ENCODE peak calls at places on chromosomes 2 and 18, in four cellular contexts. One of them, this sample, is unnamed.

GRCh38 chr2:198756166-198756565 is 701.6 kb downstream of the SATB2 start:
- DNase-seq in K562: no peak
- DNase-seq in neuronal stem cell: no peak
- DNase-seq in SK-N-SH: no peak
- DNase-seq in this sample: no peak

GRCh38 chr2:168097431-168097830 is 150.0 kb downstream of the STK39 start:
- DNase-seq in K562: no peak
- DNase-seq in neuronal stem cell: no peak
- DNase-seq in SK-N-SH: no peak
- DNase-seq in this sample: no peak

GRCh38 chr2:192049362-192049761 is 145.4 kb downstream of the TMEFF2 start:
- DNase-seq in K562: no peak
- DNase-seq in neuronal stem cell: no peak
- DNase-seq in SK-N-SH: no peak
- DNase-seq in this sample: no peak

GRCh38 chr2:98455494-98455976 is 10.9 kb downstream of the INPP4A start:
- DNase-seq in K562: no peak
- DNase-seq in neuronal stem cell: no peak
- DNase-seq in SK-N-SH: no peak
- DNase-seq in this sample: no peak

GRCh38 chr2:11617527-11617926 is 52.5 kb downstream of the NTSR2 start:
- DNase-seq in K562: no peak
- DNase-seq in neuronal stem cell: no peak
- DNase-seq in SK-N-SH: no peak
- DNase-seq in this sample: no peak

GRCh38 chr2:20093263-20094141 is 42.1 kb upstream of the LAPTM4A start:
- DNase-seq in K562: no peak
- DNase-seq in neuronal stem cell: no peak
- DNase-seq in SK-N-SH: peak; percentile 88
- DNase-seq in this sample: peak; percentile 88

GRCh38 chr2:25585189-25585588 is 88.2 kb downstream of the DTNB start:
- DNase-seq in K562: no peak
- DNase-seq in neuronal stem cell: no peak
- DNase-seq in SK-N-SH: no peak
- DNase-seq in this sample: no peak

GRCh38 chr2:216134958-216135541 is 25.9 kb downstream of the XRCC5 start:
- DNase-seq in K562: no peak
- DNase-seq in neuronal stem cell: no peak
- DNase-seq in SK-N-SH: no peak
- DNase-seq in this sample: no peak

GRCh38 chr2:58601017-58601416 is 359.9 kb upstream of the FANCL start:
- DNase-seq in K562: no peak
- DNase-seq in neuronal stem cell: no peak
- DNase-seq in SK-N-SH: no peak
- DNase-seq in this sample: no peak

GRCh38 chr2:8863331-8863953 is 26.0 kb upstream of the KIDINS220 start:
- DNase-seq in K562: no peak
- DNase-seq in neuronal stem cell: no peak
- DNase-seq in SK-N-SH: no peak
- DNase-seq in this sample: no peak

GRCh38 chr2:79771530-79771929 is 258.7 kb downstream of the CTNNA2 start:
- DNase-seq in K562: no peak
- DNase-seq in neuronal stem cell: no peak
- DNase-seq in SK-N-SH: no peak
- DNase-seq in this sample: no peak

GRCh38 chr2:144988591-144988990 is 468.7 kb upstream of the ZEB2 start:
- DNase-seq in K562: no peak
- DNase-seq in neuronal stem cell: no peak
- DNase-seq in SK-N-SH: no peak
- DNase-seq in this sample: no peak

DNA sequence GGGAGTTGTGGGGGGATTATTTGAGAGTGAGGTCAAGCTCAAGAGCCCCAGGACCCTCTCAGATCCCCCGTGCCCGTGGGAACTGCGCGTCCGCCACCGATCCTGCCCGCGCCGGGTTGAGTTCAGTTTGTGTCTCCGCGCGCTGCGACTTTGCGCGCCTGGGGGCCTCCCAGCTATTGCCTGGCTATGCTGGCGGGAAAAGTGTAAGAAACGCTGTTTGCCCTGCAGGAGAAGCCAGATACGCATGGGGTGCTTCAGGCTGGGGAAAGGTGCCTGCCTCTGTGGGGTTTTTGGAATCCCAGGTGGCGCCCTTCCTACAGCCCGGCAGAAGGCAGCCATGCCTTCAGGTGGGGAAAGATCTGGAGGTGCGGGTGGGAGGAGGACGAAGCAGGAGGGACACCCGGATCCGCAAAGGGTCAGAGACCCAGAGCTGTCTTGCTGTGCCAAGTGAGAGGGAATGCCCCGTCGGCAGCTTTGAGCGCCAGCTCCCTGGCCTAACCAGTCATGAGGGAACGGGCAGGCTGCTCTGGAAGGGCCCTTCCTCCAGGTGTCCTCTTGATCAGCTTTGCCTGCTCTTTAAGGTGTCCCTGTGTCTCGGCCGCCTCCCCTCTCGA is 22.5 kb downstream of the TEX44 start:
- DNase-seq in K562: no peak
- DNase-seq in neuronal stem cell: no peak
- DNase-seq in SK-N-SH: no peak
- DNase-seq in this sample: peak; percentile 39
- H3K4me2 ChIP-seq in K562: no peak overlapping the region
- H3K4me2 ChIP-seq in neuronal stem cell: peak overlapping the region; percentile 85
- H3K4me2 ChIP-seq in SK-N-SH: no peak overlapping the region
- H3K4me2 ChIP-seq in this sample: peak overlapping the region; percentile 92

GRCh38 chr2:231126123-231126522 is 1.3 kb upstream of the HTR2B start:
- DNase-seq in K562: no peak
- DNase-seq in neuronal stem cell: no peak
- DNase-seq in SK-N-SH: no peak
- DNase-seq in this sample: no peak

GRCh38 chr2:231127480-231127879 is 2.6 kb upstream of the HTR2B start:
- DNase-seq in K562: no peak
- DNase-seq in neuronal stem cell: no peak
- DNase-seq in SK-N-SH: no peak
- DNase-seq in this sample: no peak

GRCh38 chr2:231125272-231125671 is 430 bp upstream of the HTR2B start:
- DNase-seq in K562: no peak
- DNase-seq in neuronal stem cell: no peak
- DNase-seq in SK-N-SH: peak; percentile 28
- DNase-seq in this sample: no peak

GRCh38 chr2:231123362-231123898 is 1.4 kb downstream of the HTR2B start:
- DNase-seq in K562: no peak
- DNase-seq in neuronal stem cell: no peak
- DNase-seq in SK-N-SH: peak; percentile 28
- DNase-seq in this sample: no peak

DNA sequence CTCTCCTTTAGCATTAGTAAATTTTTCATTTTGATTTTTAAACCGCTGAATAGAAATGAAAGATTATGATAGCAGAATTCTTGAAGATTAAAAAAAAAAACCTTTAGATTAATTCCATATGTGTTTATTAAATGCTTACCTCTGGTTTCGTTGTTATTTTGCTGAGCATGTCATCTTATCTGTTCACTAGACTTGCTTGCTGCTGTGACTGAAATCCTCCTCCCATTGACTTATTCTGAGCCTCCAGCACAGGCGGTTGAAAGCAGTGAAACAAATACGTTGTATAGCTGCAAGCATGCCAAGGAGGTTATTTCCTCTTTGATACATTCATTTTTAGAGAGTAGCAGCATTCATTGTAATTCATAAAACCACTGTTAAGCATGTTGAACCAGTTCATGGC is at the start of gene HTR2B:
- DNase-seq in K562: no peak
- DNase-seq in neuronal stem cell: no peak
- DNase-seq in SK-N-SH: peak; percentile 62
- DNase-seq in this sample: no peak
- H3K27ac ChIP-seq in K562: no peak within 1 kb of the TSS
- H3K27ac ChIP-seq in neuronal stem cell: no peak within 1 kb of the TSS
- H3K27ac ChIP-seq in SK-N-SH: peak within 1 kb of the TSS; percentile 94
- H3K27ac ChIP-seq in this sample: peak within 1 kb of the TSS; percentile 37

GRCh38 chr2:229980440-229981184 is 58.3 kb downstream of the FBXO36 start:
- DNase-seq in K562: peak; percentile 9
- DNase-seq in neuronal stem cell: no peak
- DNase-seq in SK-N-SH: peak; percentile 55
- DNase-seq in this sample: peak; percentile 53
- H3K4me3 ChIP-seq in K562: peak overlapping the region; percentile 11
- H3K4me3 ChIP-seq in neuronal stem cell: no peak overlapping the region
- H3K4me3 ChIP-seq in SK-N-SH: no peak overlapping the region
- H3K4me3 ChIP-seq in this sample: no peak overlapping the region

GRCh38 chr2:124091721-124092120 is 66.6 kb downstream of the CNTNAP5 start:
- DNase-seq in K562: no peak
- DNase-seq in neuronal stem cell: no peak
- DNase-seq in SK-N-SH: no peak
- DNase-seq in this sample: no peak
- H3K4me2 ChIP-seq in K562: no peak overlapping the region
- H3K4me2 ChIP-seq in neuronal stem cell: no peak overlapping the region
- H3K4me2 ChIP-seq in SK-N-SH: no peak overlapping the region
- H3K4me2 ChIP-seq in this sample: no peak overlapping the region

GRCh38 chr2:100820346-100821254 is 661 bp downstream of the NPAS2 start:
- DNase-seq in K562: no peak
- DNase-seq in neuronal stem cell: no peak
- DNase-seq in SK-N-SH: no peak
- DNase-seq in this sample: peak; percentile 27
- H3K27ac ChIP-seq in K562: no peak overlapping the region
- H3K27ac ChIP-seq in neuronal stem cell: no peak overlapping the region
- H3K27ac ChIP-seq in SK-N-SH: no peak overlapping the region
- H3K27ac ChIP-seq in this sample: peak overlapping the region; percentile 67

GRCh38 chr18:31499157-31499524 is 1.2 kb downstream of the DSG2 start:
- DNase-seq in K562: no peak
- DNase-seq in neuronal stem cell: no peak
- DNase-seq in SK-N-SH: no peak
- DNase-seq in this sample: no peak
- H3K4me3 ChIP-seq in K562: peak overlapping the region; percentile 87
- H3K4me3 ChIP-seq in neuronal stem cell: no peak overlapping the region
- H3K4me3 ChIP-seq in SK-N-SH: no peak overlapping the region
- H3K4me3 ChIP-seq in this sample: peak overlapping the region; percentile 55

DNA sequence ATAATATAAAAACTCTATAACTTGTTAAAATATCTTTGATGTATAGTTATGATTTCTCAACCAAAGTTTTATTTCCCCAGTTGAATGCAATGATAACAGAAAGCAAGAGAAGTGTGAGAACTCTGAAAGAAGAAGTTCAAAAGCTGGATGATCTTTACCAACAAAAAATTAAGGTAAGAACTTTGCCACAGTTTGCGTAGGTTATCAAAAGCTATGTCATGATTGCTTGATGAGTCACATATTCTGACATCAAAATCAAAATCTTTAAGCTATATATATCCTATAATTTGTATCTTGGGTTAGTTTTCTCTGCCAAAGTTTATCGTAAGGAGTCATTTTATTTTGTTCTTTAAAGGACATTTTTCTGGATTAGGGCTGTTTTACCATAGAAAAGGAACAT is 35.0 kb downstream of the NDC80 start:
- DNase-seq in K562: no peak
- DNase-seq in neuronal stem cell: no peak
- DNase-seq in SK-N-SH: no peak
- DNase-seq in this sample: no peak
- H3K4me2 ChIP-seq in K562: no peak overlapping the region
- H3K4me2 ChIP-seq in neuronal stem cell: no peak overlapping the region
- H3K4me2 ChIP-seq in SK-N-SH: no peak overlapping the region
- H3K4me2 ChIP-seq in this sample: no peak overlapping the region

GRCh38 chr2:96879545-96880040 is 9.7 kb upstream of the SEMA4C start:
- DNase-seq in K562: no peak
- DNase-seq in neuronal stem cell: no peak
- DNase-seq in SK-N-SH: no peak
- DNase-seq in this sample: no peak
- H3K27ac ChIP-seq in K562: peak overlapping the region; percentile 18
- H3K27ac ChIP-seq in neuronal stem cell: no peak overlapping the region
- H3K27ac ChIP-seq in SK-N-SH: no peak overlapping the region
- H3K27ac ChIP-seq in this sample: no peak overlapping the region

DNA sequence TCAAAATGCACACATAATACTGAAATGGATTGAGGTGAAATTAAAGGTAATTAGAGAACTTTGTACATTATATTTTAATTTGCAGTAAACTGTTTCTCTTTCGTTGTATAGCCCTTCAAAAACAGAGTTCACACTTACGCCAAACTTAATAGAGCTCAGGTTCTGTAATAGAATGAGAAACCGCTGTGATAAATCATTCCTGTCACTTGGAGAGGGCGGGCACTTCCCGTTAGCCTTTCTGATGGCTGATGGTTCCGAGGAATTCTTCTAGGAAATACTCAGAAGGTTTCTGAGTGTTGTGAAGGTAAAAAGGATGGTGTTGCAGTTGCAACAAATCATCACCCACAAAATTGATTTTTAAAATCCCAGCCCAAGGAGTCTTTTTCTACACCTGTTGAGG is 155.9 kb upstream of the ALKAL2 start:
- DNase-seq in K562: no peak
- DNase-seq in neuronal stem cell: no peak
- DNase-seq in SK-N-SH: no peak
- DNase-seq in this sample: no peak
- H3K4me3 ChIP-seq in K562: no peak overlapping the region
- H3K4me3 ChIP-seq in neuronal stem cell: no peak overlapping the region
- H3K4me3 ChIP-seq in SK-N-SH: no peak overlapping the region
- H3K4me3 ChIP-seq in this sample: no peak overlapping the region

This sample was measured in hepatocyte.